ENCODE peak calls at places on chromosomes 6 and 20, in five cellular contexts. X is stomach, V is neural progenitor cell, H is HCT116, M is cardiac muscle cell. L is an unnamed sample.

GRCh38 chr6:53986165-53986720 is 125.0 kb upstream of the MLIP start:
- DNase-seq in X (no peak), V (peak), M (peak), H (peak), L (peak)

GRCh38 chr6:74853991-74854390 is 351.9 kb downstream of the COL12A1 start:
- DNase-seq in V (no peak), M (no peak), X (no peak), H (no peak), L (no peak)

GRCh38 chr6:89692256-89692655 is 53.7 kb upstream of the LYRM2 start:
- DNase-seq in H (no peak), V (no peak), M (no peak), X (no peak), L (no peak)

GRCh38 chr6:73471686-73472290 is 10.3 kb downstream of the MTO1 start:
- DNase-seq in H (no peak), V (no peak), X (no peak), M (no peak), L (no peak)

GRCh38 chr6:155381856-155382690 is 67.8 kb upstream of the TFB1M start:
- DNase-seq in V (no peak), H (no peak), X (no peak), M (no peak), L (peak)

GRCh38 chr6:22980446-22980845 is 411.1 kb downstream of the HDGFL1 start:
- DNase-seq in V (no peak), H (no peak), X (no peak), M (no peak), L (no peak)

GRCh38 chr20:46242390-46242789 is 65.9 kb downstream of the CDH22 start:
- DNase-seq in H (no peak), V (no peak), M (no peak), X (no peak), L (no peak)

GRCh38 chr6:150119256-150119655 is 23.6 kb upstream of the PPP1R14C start:
- DNase-seq in X (no peak), M (no peak), V (no peak), H (no peak), L (no peak)

GRCh38 chr6:140203611-140204553 is 829.4 kb upstream of the CITED2 start:
- DNase-seq in V (no peak), H (no peak), X (no peak), M (peak), L (peak)

GRCh38 chr6:132411296-132411695 is 10.0 kb upstream of the MOXD1 start:
- DNase-seq in H (no peak), V (no peak), M (no peak), X (no peak), L (no peak)

GRCh38 chr6:132405143-132405915 is 4.1 kb upstream of the MOXD1 start:
- DNase-seq in H (no peak), X (no peak), V (no peak), M (no peak), L (peak)

GRCh38 chr6:137223370-137224131 is 4.4 kb upstream of the IFNGR1 start:
- DNase-seq in X (peak), M (no peak), H (no peak), V (no peak), L (no peak)

GRCh38 chr6:113402541-113402940 is 454.6 kb upstream of the MARCKS start:
- DNase-seq in H (no peak), V (no peak), X (no peak), M (peak), L (no peak)

GRCh38 chr20:20407891-20408805 is 40.2 kb downstream of the INSM1 start:
- DNase-seq in M (no peak), X (no peak), V (peak), H (peak), L (no peak)

GRCh38 chr20:33733654-33734576 is 2.1 kb downstream of the ZNF341 start:
- DNase-seq in V (no peak), X (peak), H (no peak), M (no peak), L (no peak)

GRCh38 chr20:59515013-59515905 is 89.1 kb upstream of the PHACTR3 start:
- DNase-seq in M (peak), H (peak), X (peak), V (peak), L (no peak)
- TF ChIP-seq CTCF in M (peak), H (peak), X (peak), V (peak), L (peak)

GRCh38 chr6:37244430-37245310 is 12.9 kb upstream of the TBC1D22B start:
- DNase-seq in X (peak), V (no peak), M (no peak), H (no peak), L (peak)
- H3K27ac ChIP-seq in X (peak), V (no peak), M (no peak), H (no peak), L (peak)

DNA sequence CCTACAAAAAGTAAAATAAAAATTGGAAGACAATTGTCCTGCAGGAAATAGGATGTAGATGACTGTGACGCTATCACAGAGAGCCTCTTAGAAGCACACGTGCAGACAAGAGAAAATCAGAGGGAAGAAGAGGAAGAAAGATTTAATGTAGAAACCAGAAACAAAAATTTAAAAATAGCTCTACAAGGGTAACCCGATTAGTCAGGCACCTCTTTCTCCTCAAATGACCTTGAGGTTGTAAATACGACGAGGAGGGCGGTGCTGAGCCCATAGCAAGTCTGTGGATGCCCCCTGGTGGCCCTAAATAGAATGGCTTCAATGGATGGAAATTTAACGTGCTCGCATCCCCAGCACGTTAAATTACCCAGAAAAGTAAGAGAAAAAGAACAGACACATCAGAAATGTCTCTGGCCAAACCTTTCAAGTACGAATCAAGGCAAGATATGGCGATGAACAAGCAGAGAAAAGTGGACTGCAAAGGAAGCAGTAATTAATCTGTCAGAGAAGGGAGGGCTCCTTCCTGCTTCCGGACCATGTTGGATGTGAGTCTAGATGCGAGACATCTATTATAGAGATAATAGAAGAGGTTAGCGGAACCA is 4.2 kb upstream of the PRPH2 start:
- DNase-seq in H (peak), M (peak), V (peak), X (peak), L (peak)
- H3K4me3 ChIP-seq in H (no peak), M (no peak), V (no peak), X (peak), L (peak)

DNA sequence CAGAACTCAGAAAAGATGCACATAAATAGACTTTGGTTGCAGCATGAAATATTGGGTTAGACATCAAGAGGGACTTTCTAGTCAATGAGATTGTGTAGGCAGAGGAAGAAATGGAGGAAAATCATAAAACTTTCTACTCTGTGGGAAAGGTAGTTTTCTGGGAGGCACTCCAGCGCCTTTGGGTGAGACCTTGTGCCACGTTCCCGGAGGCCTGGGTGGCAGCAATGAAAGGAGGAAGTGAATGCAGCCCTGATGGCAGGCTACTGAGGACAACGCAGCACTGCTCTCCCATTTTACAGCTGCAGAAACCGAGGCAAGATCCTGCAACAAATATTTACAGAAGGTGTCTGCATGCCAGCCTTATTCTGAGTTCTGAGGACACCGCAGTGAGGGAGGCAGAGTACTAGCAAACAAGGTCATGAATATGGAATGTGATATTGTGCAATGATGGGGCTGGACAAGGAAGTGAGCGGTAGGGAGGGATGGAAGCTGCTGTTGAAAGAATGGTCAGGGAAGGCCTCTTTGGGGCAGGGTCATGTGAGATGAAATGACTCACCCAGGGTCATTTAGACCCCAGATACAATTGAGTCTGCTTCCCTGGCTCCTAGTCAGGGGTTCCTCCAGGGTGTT is 159.1 kb downstream of the TFAP2C start:
- DNase-seq in V (no peak), M (no peak), X (no peak), H (peak), L (peak)
- TF ChIP-seq CTCF in V (no peak), M (no peak), X (no peak), H (no peak), L (no peak)

GRCh38 chr6:41037107-41037900 is 1.7 kb downstream of the UNC5CL start:
- DNase-seq in M (no peak), V (no peak), H (no peak), X (no peak), L (no peak)

GRCh38 chr6:41036188-41036587 is 2.8 kb downstream of the UNC5CL start:
- DNase-seq in V (no peak), X (no peak), M (no peak), H (peak), L (no peak)

GRCh38 chr6:41033776-41034175 is 5.2 kb downstream of the UNC5CL start:
- DNase-seq in M (no peak), X (no peak), H (no peak), V (no peak), L (no peak)

GRCh38 chr6:41039060-41039998 is at the start of gene UNC5CL:
- DNase-seq in V (peak), H (peak), X (peak), M (peak), L (no peak)

GRCh38 chr6:41036601-41037000 is 2.4 kb downstream of the UNC5CL start:
- DNase-seq in X (no peak), M (no peak), H (no peak), V (no peak), L (no peak)
- H3K27ac ChIP-seq in X (peak), M (no peak), H (no peak), V (no peak), L (no peak)

GRCh38 chr20:2390971-2391675 is 10.4 kb downstream of the TGM6 start:
- DNase-seq in H (no peak), X (no peak), M (no peak), V (no peak), L (no peak)
- H3K4me3 ChIP-seq in H (no peak), X (no peak), M (no peak), V (no peak), L (no peak)

GRCh38 chr20:35619196-35620095 is 3.8 kb downstream of the SPAG4 start:
- DNase-seq in V (peak), H (peak), M (peak), X (peak), L (peak)
- TF ChIP-seq CTCF in V (peak), H (no peak), M (peak), X (peak), L (peak)

DNA sequence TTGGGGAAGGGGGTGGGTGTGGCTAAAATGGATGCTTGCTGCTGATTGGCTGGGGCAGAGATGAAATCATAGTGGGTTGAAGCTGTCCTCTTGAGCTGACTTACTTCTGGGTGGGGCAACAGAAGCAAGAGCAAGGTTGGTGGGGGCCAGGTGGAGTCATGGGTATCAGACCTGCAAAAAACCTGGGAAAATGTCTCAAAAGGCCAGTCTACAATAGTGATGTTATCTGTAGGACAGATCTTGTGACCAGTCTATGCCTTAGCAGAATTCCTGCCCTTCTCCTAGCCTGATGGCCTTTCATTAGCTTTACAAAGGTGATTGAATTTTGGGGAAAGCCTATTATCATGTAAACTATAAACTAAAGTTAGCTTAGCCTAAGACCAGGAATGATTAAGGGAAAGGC is 945.7 kb downstream of the KIF16B start:
- DNase-seq in V (no peak), X (no peak), M (no peak), H (no peak), L (no peak)
- H3K27ac ChIP-seq in V (no peak), X (no peak), M (no peak), H (no peak), L (no peak)

GRCh38 chr6:36339156-36339555 is 2.5 kb upstream of the BNIP5 start:
- DNase-seq in H (no peak), X (no peak), M (no peak), V (no peak), L (no peak)

GRCh38 chr6:36340341-36340670 is 3.6 kb upstream of the BNIP5 start:
- DNase-seq in M (no peak), H (no peak), X (no peak), V (no peak), L (no peak)

GRCh38 chr6:36343109-36343508 is 6.4 kb upstream of the BNIP5 start:
- DNase-seq in M (no peak), X (no peak), H (no peak), V (no peak), L (no peak)

GRCh38 chr6:36337814-36338213 is 1.1 kb upstream of the BNIP5 start:
- DNase-seq in V (no peak), X (no peak), M (no peak), H (no peak), L (no peak)

DNA sequence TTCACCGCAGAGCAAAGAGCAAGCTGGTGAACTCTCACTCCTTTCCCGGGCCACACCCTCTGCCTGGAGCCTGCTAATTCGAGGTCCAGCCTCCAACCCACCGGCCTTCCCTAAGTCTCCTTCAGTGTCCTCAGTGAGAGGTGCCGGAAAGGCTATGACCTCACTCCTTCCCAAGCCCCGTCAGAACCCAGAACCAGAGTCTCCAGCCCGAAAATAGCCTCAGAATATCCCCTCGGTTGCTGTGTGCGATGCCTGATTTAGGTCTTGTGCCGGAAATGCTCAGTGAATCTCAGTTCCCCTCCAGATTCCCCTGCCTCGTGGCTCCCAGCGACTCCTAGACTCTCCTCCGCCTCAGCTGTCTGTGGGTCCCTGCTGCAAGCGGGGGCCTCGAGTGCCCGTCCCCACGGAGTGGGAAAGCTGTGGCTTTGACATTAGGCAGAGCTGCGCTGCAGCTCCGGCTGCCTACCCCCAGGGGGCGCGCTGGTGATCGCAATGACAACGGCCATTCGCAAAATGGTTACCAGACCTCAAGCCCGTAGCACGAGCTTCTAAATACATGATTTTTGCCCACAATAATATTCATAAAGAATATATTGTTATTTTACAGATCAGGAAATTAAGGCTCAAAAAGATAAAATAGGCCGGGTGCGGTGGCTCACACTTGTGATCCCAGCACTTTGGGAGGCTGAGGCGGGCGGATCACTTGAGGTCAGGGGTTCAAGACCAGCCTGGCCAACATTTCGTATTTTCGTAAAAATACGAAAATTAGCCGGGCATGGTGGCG is 4.2 kb upstream of the BNIP5 start:
- DNase-seq in M (peak), X (peak), V (peak), H (peak), L (no peak)
- H3K4me3 ChIP-seq in M (no peak), X (peak), V (peak), H (peak), L (peak)

DNA sequence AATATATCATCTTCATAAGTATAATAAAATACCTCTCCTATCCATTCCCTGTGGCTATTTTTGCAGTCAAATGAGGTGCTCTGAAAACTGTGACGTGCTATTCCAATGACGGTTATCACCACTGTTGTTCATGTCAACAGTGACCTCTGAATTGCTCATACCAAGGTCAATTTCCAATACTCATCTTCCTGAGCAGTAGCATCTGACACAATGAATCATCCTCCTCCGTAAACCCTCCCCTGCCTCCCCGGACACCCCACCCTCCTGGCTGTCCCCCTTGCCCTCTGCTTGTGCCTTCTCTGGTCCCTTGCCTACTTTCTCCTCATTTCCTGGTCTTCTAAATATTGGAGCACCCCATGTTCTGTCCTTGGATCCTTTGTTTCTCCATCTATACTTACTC is 77.7 kb upstream of the SLC22A23 start:
- DNase-seq in M (no peak), H (no peak), V (no peak), X (no peak), L (no peak)
- TF ChIP-seq CTCF in M (no peak), H (no peak), V (no peak), X (no peak), L (no peak)